ENCODE peak calls at places on chromosomes 7 and 10, in ten cellular contexts. One of them, this sample, is unnamed.

GRCh38 chr7:88922944-88923343 is 127.4 kb upstream of the TEX47 start:
- DNase-seq in lower lobe of right lung: no peak
- DNase-seq in cardiac muscle cell: no peak
- DNase-seq in gastrocnemius medialis: no peak
- DNase-seq in GM12878: no peak
- DNase-seq in stomach: no peak
- DNase-seq in IMR-90: no peak
- DNase-seq in sigmoid colon: no peak
- DNase-seq in bronchial epithelial cell: no peak
- DNase-seq in left ventricle myocardium inferior: no peak
- DNase-seq in this sample: no peak

GRCh38 chr10:130141460-130141859 is 5.3 kb downstream of the GLRX3 start:
- DNase-seq in cardiac muscle cell: peak; percentile 40
- DNase-seq in GM12878: no peak
- DNase-seq in sigmoid colon: no peak
- DNase-seq in lower lobe of right lung: no peak
- DNase-seq in stomach: no peak
- DNase-seq in IMR-90: peak; percentile 36
- DNase-seq in left ventricle myocardium inferior: no peak
- DNase-seq in gastrocnemius medialis: no peak
- DNase-seq in bronchial epithelial cell: no peak
- DNase-seq in this sample: no peak

GRCh38 chr7:47227762-47228177 is 354.1 kb downstream of the TNS3 start:
- DNase-seq in gastrocnemius medialis: peak; percentile 25
- DNase-seq in GM12878: peak; percentile 46
- DNase-seq in stomach: no peak
- DNase-seq in IMR-90: peak; percentile 79
- DNase-seq in sigmoid colon: no peak
- DNase-seq in bronchial epithelial cell: no peak
- DNase-seq in lower lobe of right lung: no peak
- DNase-seq in cardiac muscle cell: peak; percentile 52
- DNase-seq in left ventricle myocardium inferior: no peak
- DNase-seq in this sample: peak; percentile 29

GRCh38 chr10:68331455-68332258 is at the start of gene HNRNPH3:
- DNase-seq in stomach: peak; percentile 99
- DNase-seq in bronchial epithelial cell: peak; percentile 91
- DNase-seq in gastrocnemius medialis: peak; percentile 98
- DNase-seq in cardiac muscle cell: peak; percentile 99
- DNase-seq in left ventricle myocardium inferior: peak; percentile 98
- DNase-seq in lower lobe of right lung: peak; percentile 97
- DNase-seq in GM12878: peak; percentile 93
- DNase-seq in IMR-90: peak; percentile 97
- DNase-seq in sigmoid colon: peak; percentile 99
- DNase-seq in this sample: peak; percentile 100

GRCh38 chr10:129500617-129501339 is 33.7 kb downstream of the MGMT start:
- DNase-seq in cardiac muscle cell: no peak
- DNase-seq in bronchial epithelial cell: peak; percentile 83
- DNase-seq in lower lobe of right lung: no peak
- DNase-seq in GM12878: no peak
- DNase-seq in stomach: no peak
- DNase-seq in left ventricle myocardium inferior: no peak
- DNase-seq in sigmoid colon: no peak
- DNase-seq in gastrocnemius medialis: no peak
- DNase-seq in IMR-90: no peak
- DNase-seq in this sample: no peak

GRCh38 chr10:130998046-130998435 is 313.5 kb downstream of the TCERG1L start:
- DNase-seq in lower lobe of right lung: no peak
- DNase-seq in IMR-90: no peak
- DNase-seq in cardiac muscle cell: no peak
- DNase-seq in left ventricle myocardium inferior: no peak
- DNase-seq in GM12878: no peak
- DNase-seq in stomach: no peak
- DNase-seq in bronchial epithelial cell: no peak
- DNase-seq in sigmoid colon: no peak
- DNase-seq in gastrocnemius medialis: no peak
- DNase-seq in this sample: no peak

GRCh38 chr7:12800501-12800900 is 113.1 kb downstream of the ARL4A start:
- DNase-seq in left ventricle myocardium inferior: no peak
- DNase-seq in IMR-90: no peak
- DNase-seq in cardiac muscle cell: peak; percentile 10
- DNase-seq in gastrocnemius medialis: no peak
- DNase-seq in sigmoid colon: no peak
- DNase-seq in GM12878: no peak
- DNase-seq in lower lobe of right lung: no peak
- DNase-seq in stomach: no peak
- DNase-seq in bronchial epithelial cell: no peak
- DNase-seq in this sample: no peak

GRCh38 chr7:99272476-99273045 is at the start of gene MYH16:
- DNase-seq in stomach: no peak
- DNase-seq in sigmoid colon: no peak
- DNase-seq in GM12878: no peak
- DNase-seq in lower lobe of right lung: no peak
- DNase-seq in IMR-90: peak; percentile 57
- DNase-seq in cardiac muscle cell: no peak
- DNase-seq in left ventricle myocardium inferior: no peak
- DNase-seq in gastrocnemius medialis: no peak
- DNase-seq in bronchial epithelial cell: peak; percentile 74
- DNase-seq in this sample: no peak

GRCh38 chr7:41702635-41703371 is at the start of gene INHBA:
- DNase-seq in stomach: no peak
- DNase-seq in left ventricle myocardium inferior: no peak
- DNase-seq in GM12878: no peak
- DNase-seq in cardiac muscle cell: peak; percentile 81
- DNase-seq in bronchial epithelial cell: peak; percentile 89
- DNase-seq in lower lobe of right lung: no peak
- DNase-seq in IMR-90: peak; percentile 98
- DNase-seq in gastrocnemius medialis: no peak
- DNase-seq in sigmoid colon: no peak
- DNase-seq in this sample: no peak

GRCh38 chr7:134044682-134045081 is 82.5 kb upstream of the LRGUK start:
- DNase-seq in gastrocnemius medialis: no peak
- DNase-seq in left ventricle myocardium inferior: no peak
- DNase-seq in GM12878: no peak
- DNase-seq in IMR-90: peak; percentile 53
- DNase-seq in cardiac muscle cell: peak; percentile 57
- DNase-seq in bronchial epithelial cell: peak; percentile 21
- DNase-seq in stomach: no peak
- DNase-seq in lower lobe of right lung: no peak
- DNase-seq in sigmoid colon: no peak
- DNase-seq in this sample: no peak

GRCh38 chr10:44399478-44400451 is 14.9 kb upstream of the CXCL12 start:
- DNase-seq in lower lobe of right lung: no peak
- DNase-seq in stomach: no peak
- DNase-seq in gastrocnemius medialis: no peak
- DNase-seq in sigmoid colon: no peak
- DNase-seq in left ventricle myocardium inferior: no peak
- DNase-seq in GM12878: no peak
- DNase-seq in cardiac muscle cell: no peak
- DNase-seq in bronchial epithelial cell: no peak
- DNase-seq in IMR-90: no peak
- DNase-seq in this sample: no peak

GRCh38 chr10:47207280-47207613 is 92.8 kb upstream of the GDF10 start:
- DNase-seq in lower lobe of right lung: peak; percentile 69
- DNase-seq in GM12878: no peak
- DNase-seq in cardiac muscle cell: peak; percentile 79
- DNase-seq in bronchial epithelial cell: no peak
- DNase-seq in gastrocnemius medialis: no peak
- DNase-seq in IMR-90: no peak
- DNase-seq in stomach: no peak
- DNase-seq in left ventricle myocardium inferior: no peak
- DNase-seq in sigmoid colon: no peak
- DNase-seq in this sample: no peak

GRCh38 chr10:5744849-5745248 is 60.2 kb downstream of the TASOR2 start:
- DNase-seq in GM12878: no peak
- DNase-seq in gastrocnemius medialis: no peak
- DNase-seq in stomach: no peak
- DNase-seq in lower lobe of right lung: no peak
- DNase-seq in bronchial epithelial cell: no peak
- DNase-seq in cardiac muscle cell: no peak
- DNase-seq in left ventricle myocardium inferior: no peak
- DNase-seq in sigmoid colon: no peak
- DNase-seq in IMR-90: no peak
- DNase-seq in this sample: no peak

DNA sequence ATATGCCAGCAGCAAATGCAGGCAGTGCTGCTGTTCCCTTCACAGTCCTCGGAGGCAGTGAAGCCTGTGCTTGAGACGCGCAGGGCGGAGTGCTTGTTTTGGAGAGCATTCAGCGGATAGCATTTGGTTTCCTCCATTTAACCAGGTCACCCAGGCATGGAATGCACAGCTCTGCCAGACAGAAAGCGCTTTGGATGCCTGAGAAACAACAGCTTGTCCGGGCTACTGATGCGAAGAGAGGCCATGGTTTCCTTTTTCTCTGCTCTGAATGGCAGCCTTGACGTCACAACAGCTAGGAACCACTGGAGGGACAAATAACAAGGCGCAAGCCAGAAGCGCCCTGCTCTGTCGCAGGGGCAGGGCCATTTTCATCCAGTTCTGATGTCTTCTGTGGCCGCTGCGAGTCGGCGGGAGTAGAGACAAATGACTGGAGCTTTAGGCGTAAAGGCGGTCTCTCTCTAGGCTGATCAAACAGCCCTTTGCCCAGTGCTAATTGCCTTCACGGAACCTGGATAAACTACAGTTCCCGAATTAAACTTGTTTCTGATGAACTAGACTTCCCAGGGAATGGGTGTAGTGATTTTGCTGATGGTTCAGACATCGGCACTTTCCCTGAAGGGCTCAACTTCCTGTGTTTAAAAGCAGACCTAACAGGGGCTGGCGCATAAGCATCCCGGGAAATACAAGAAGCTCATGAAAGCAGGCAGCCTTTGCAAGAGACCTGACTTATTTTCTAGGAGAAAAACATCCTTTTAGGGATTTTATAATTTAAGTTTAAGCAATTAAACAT is 187.6 kb upstream of the KLF14 start:
- DNase-seq in left ventricle myocardium inferior: peak; percentile 49
- DNase-seq in sigmoid colon: peak; percentile 79
- DNase-seq in stomach: peak; percentile 64
- DNase-seq in cardiac muscle cell: peak; percentile 91
- DNase-seq in lower lobe of right lung: no peak
- DNase-seq in gastrocnemius medialis: no peak
- DNase-seq in bronchial epithelial cell: no peak
- DNase-seq in GM12878: no peak
- DNase-seq in IMR-90: peak; percentile 85
- DNase-seq in this sample: no peak
- TF ChIP-seq CTCF in left ventricle myocardium inferior: no peak
- TF ChIP-seq CTCF in sigmoid colon: no peak
- TF ChIP-seq CTCF in stomach: no peak
- TF ChIP-seq CTCF in cardiac muscle cell: no peak
- TF ChIP-seq CTCF in lower lobe of right lung: no peak
- TF ChIP-seq CTCF in gastrocnemius medialis: no peak
- TF ChIP-seq CTCF in bronchial epithelial cell: no peak
- TF ChIP-seq CTCF in GM12878: no peak
- TF ChIP-seq CTCF in IMR-90: no peak
- TF ChIP-seq CTCF in this sample: no peak

GRCh38 chr10:30454744-30455498 is 20.9 kb downstream of the MAP3K8 start:
- DNase-seq in GM12878: no peak
- DNase-seq in bronchial epithelial cell: peak; percentile 45
- DNase-seq in cardiac muscle cell: peak; percentile 98
- DNase-seq in lower lobe of right lung: no peak
- DNase-seq in sigmoid colon: no peak
- DNase-seq in stomach: no peak
- DNase-seq in IMR-90: peak; percentile 86
- DNase-seq in left ventricle myocardium inferior: no peak
- DNase-seq in gastrocnemius medialis: no peak
- DNase-seq in this sample: no peak
- H3K36me3 ChIP-seq in GM12878: peaks cover 36% of the 10 kb centered on the region
- H3K36me3 ChIP-seq in bronchial epithelial cell: peaks cover under 1% of the 10 kb centered on the region
- H3K36me3 ChIP-seq in cardiac muscle cell: peaks cover 33% of the 10 kb centered on the region
- H3K36me3 ChIP-seq in lower lobe of right lung: peaks cover 67% of the 10 kb centered on the region
- H3K36me3 ChIP-seq in sigmoid colon: peaks cover 45% of the 10 kb centered on the region
- H3K36me3 ChIP-seq in stomach: peaks cover 67% of the 10 kb centered on the region
- H3K36me3 ChIP-seq in IMR-90: peaks cover 28% of the 10 kb centered on the region
- H3K36me3 ChIP-seq in left ventricle myocardium inferior: peaks cover 58% of the 10 kb centered on the region
- H3K36me3 ChIP-seq in gastrocnemius medialis: no peaks in the 10 kb centered on the region
- H3K36me3 ChIP-seq in this sample: peaks cover 21% of the 10 kb centered on the region

DNA sequence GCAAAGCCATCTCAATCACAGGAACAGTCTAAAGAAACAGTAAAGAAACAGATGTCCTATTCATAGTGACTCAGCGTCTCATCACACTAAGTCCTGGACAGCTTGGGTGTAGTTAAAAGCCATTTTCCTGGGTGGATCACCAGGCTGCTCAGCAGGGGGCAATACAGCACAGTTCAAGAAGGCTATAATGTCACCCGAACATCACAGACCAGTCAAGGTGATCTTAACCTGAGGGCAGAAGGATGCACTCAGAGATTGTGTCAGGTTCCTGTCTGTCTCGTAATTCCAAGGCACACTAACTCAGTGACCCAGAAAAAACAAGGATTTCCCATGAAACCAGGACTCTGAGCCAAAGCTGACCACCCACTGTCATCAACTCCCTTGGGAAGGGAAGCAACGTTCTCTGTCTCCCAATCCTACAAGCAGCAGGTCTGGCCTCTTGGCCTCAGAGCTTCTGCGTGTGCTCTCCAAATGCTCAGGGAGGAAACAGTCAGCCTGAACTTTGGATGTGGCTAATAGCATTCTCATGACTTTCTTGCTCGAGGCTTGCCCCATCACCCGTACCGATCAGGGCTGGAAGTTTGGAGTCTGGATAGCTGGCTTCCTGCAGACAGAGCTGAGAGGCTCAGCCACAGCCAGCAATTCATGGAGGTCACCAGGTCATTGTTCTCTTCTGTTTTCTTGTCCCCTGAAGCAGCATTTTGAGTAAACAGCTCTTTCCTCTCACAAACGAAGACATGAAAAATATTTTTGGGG is 90.4 kb upstream of the FAM171A1 start:
- DNase-seq in stomach: no peak
- DNase-seq in gastrocnemius medialis: no peak
- DNase-seq in sigmoid colon: no peak
- DNase-seq in bronchial epithelial cell: peak; percentile 11
- DNase-seq in GM12878: no peak
- DNase-seq in IMR-90: peak; percentile 27
- DNase-seq in left ventricle myocardium inferior: peak; percentile 19
- DNase-seq in lower lobe of right lung: no peak
- DNase-seq in cardiac muscle cell: peak; percentile 59
- DNase-seq in this sample: no peak
- TF ChIP-seq CTCF in stomach: no peak
- TF ChIP-seq CTCF in gastrocnemius medialis: no peak
- TF ChIP-seq CTCF in sigmoid colon: no peak
- TF ChIP-seq CTCF in bronchial epithelial cell: no peak
- TF ChIP-seq CTCF in GM12878: no peak
- TF ChIP-seq CTCF in IMR-90: peak; percentile 38
- TF ChIP-seq CTCF in left ventricle myocardium inferior: peak; percentile 13
- TF ChIP-seq CTCF in lower lobe of right lung: no peak
- TF ChIP-seq CTCF in cardiac muscle cell: peak; percentile 50
- TF ChIP-seq CTCF in this sample: no peak

DNA sequence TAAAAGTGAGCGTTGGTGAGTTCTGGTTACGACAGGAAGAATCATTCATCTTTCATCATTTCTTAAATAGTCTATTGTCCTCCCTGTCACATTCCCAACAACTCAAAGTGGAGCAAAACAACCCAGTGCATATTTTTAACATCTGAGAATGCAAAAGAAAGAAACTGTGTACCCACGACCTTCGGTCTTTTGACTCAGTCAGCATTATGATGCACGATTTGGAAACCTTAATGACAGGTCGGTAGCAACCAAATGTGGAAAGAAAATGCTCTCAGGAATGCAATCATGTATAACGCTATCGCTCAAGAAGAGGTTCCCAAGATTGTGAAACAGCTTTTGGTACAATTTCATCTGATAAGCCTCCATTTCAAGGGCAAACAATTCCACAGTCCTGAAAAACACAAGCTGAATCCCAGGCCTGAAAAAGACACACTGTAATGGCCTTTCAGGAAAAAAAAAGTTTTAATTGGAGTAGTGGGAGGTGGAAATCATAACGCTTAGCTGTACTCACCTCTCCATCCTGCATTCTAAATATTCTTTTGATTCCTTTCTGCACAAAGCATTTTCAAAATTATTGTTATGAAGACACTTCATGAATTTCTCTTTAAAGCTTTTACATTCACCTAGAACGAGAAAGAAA is 2.6 kb downstream of the COX19 start:
- DNase-seq in lower lobe of right lung: no peak
- DNase-seq in bronchial epithelial cell: no peak
- DNase-seq in IMR-90: no peak
- DNase-seq in cardiac muscle cell: peak; percentile 60
- DNase-seq in stomach: no peak
- DNase-seq in GM12878: no peak
- DNase-seq in gastrocnemius medialis: no peak
- DNase-seq in left ventricle myocardium inferior: no peak
- DNase-seq in sigmoid colon: no peak
- DNase-seq in this sample: no peak
- H3K36me3 ChIP-seq in lower lobe of right lung: peaks cover 60% of the 10 kb centered on the region
- H3K36me3 ChIP-seq in bronchial epithelial cell: peaks cover 17% of the 10 kb centered on the region
- H3K36me3 ChIP-seq in IMR-90: peaks cover 30% of the 10 kb centered on the region
- H3K36me3 ChIP-seq in cardiac muscle cell: peaks cover 14% of the 10 kb centered on the region
- H3K36me3 ChIP-seq in stomach: peaks cover 56% of the 10 kb centered on the region
- H3K36me3 ChIP-seq in GM12878: peaks cover 37% of the 10 kb centered on the region
- H3K36me3 ChIP-seq in gastrocnemius medialis: no peaks in the 10 kb centered on the region
- H3K36me3 ChIP-seq in left ventricle myocardium inferior: peaks cover 53% of the 10 kb centered on the region
- H3K36me3 ChIP-seq in sigmoid colon: peaks cover 20% of the 10 kb centered on the region
- H3K36me3 ChIP-seq in this sample: peaks cover 21% of the 10 kb centered on the region